ENCODE peak calls at places on chromosomes 12 and 14, in ten cellular contexts. N, F, O, U, M, V, Q, H, P and Y are unnamed samples.

GRCh38 chr12:52349196-52349595 is 18.1 kb downstream of the KRT85 start:
- DNase-seq in F (no peak), N (no peak), M (no peak), H (no peak), P (no peak), V (no peak), O (no peak), Q (no peak), U (no peak), Y (no peak)

GRCh38 chr12:41333988-41334387 is 145.9 kb downstream of the PDZRN4 start:
- DNase-seq in M (no peak), V (no peak), O (no peak), U (no peak), F (no peak), H (no peak), P (no peak), Q (no peak), N (no peak), Y (no peak)

GRCh38 chr12:27780612-27781408 is 774 bp upstream of the MANSC4 start:
- DNase-seq in U (no peak), F (no peak), N (peak), Q (peak), P (peak), O (peak), H (no peak), M (peak), V (peak), Y (peak)

GRCh38 chr12:112536367-112536730 is 117.6 kb downstream of the PTPN11 start:
- DNase-seq in P (no peak), H (no peak), O (no peak), M (no peak), Q (no peak), F (no peak), U (no peak), N (no peak), V (no peak), Y (no peak)

GRCh38 chr12:99200711-99201384 is 446.7 kb upstream of the GARIN6 start:
- DNase-seq in M (no peak), V (no peak), H (no peak), P (peak), U (no peak), F (no peak), Q (no peak), N (no peak), O (no peak), Y (no peak)

GRCh38 chr12:65660096-65660495 is 164.2 kb upstream of the HMGA2 start:
- DNase-seq in M (no peak), U (no peak), V (no peak), P (no peak), N (no peak), H (no peak), Q (no peak), O (no peak), F (no peak), Y (no peak)

GRCh38 chr12:1583421-1584078 is 10.8 kb downstream of the FBXL14 start:
- DNase-seq in F (peak), U (peak), H (peak), N (peak), O (peak), Q (peak), P (peak), M (peak), V (peak), Y (peak)

GRCh38 chr12:119308743-119309456 is 25.6 kb upstream of the CCDC60 start:
- DNase-seq in V (no peak), P (no peak), M (no peak), Q (no peak), U (no peak), N (no peak), F (no peak), O (peak), H (no peak), Y (no peak)

GRCh38 chr12:115240251-115240650 is 556.3 kb upstream of the TBX3 start:
- DNase-seq in N (no peak), O (no peak), P (no peak), U (no peak), V (no peak), M (no peak), F (no peak), H (no peak), Q (no peak), Y (no peak)

GRCh38 chr14:101624579-101624978 is 63.3 kb downstream of the DIO3 start:
- DNase-seq in Q (no peak), M (no peak), F (no peak), U (no peak), H (no peak), P (no peak), N (no peak), V (peak), O (no peak), Y (no peak)

GRCh38 chr12:4108803-4109345 is 164.7 kb upstream of the CCND2 start:
- DNase-seq in O (no peak), P (no peak), F (no peak), U (no peak), N (no peak), Q (no peak), V (no peak), M (no peak), H (peak), Y (no peak)

GRCh38 chr12:114404451-114405198 is 1.3 kb downstream of the TBX5 start:
- DNase-seq in F (no peak), H (no peak), M (no peak), Q (no peak), O (no peak), P (no peak), V (no peak), U (no peak), N (no peak), Y (no peak)

GRCh38 chr12:953776-954175 is 4.3 kb upstream of the RAD52 start:
- DNase-seq in M (no peak), V (peak), O (no peak), P (peak), U (no peak), Q (no peak), H (no peak), F (no peak), N (no peak), Y (peak)

GRCh38 chr12:23742574-23742973 is 206.9 kb downstream of the SOX5 start:
- DNase-seq in P (no peak), Q (no peak), U (no peak), V (no peak), O (no peak), F (no peak), M (no peak), N (no peak), H (no peak), Y (no peak)

GRCh38 chr12:53981652-53982565 is 3.0 kb upstream of the HOXC10 start:
- DNase-seq in H (no peak), P (no peak), F (no peak), N (no peak), Q (no peak), O (no peak), V (no peak), U (no peak), M (no peak), Y (no peak)

GRCh38 chr14:105181542-105182295 is 607 bp upstream of the NUDT14 start:
- DNase-seq in M (no peak), U (no peak), V (no peak), Q (no peak), F (no peak), H (no peak), N (no peak), P (no peak), O (no peak), Y (no peak)

GRCh38 chr12:101001669-101002068 is 207.1 kb downstream of the ANO4 start:
- DNase-seq in V (no peak), Q (no peak), P (peak), N (no peak), F (no peak), M (no peak), U (no peak), H (no peak), O (no peak), Y (no peak)

GRCh38 chr12:49049566-49050224 is 10.9 kb downstream of the KMT2D start:
- DNase-seq in Q (no peak), V (peak), H (no peak), N (no peak), P (peak), U (no peak), O (no peak), F (no peak), M (no peak), Y (peak)

GRCh38 chr12:91841786-91842185 is 303.9 kb downstream of the BTG1 start:
- DNase-seq in F (no peak), Q (no peak), U (no peak), V (no peak), H (no peak), M (no peak), P (no peak), N (no peak), O (no peak), Y (no peak)

GRCh38 chr12:131041968-131042847 is 88.5 kb downstream of the ADGRD1 start:
- DNase-seq in M (no peak), H (no peak), U (no peak), P (no peak), N (no peak), F (no peak), O (no peak), V (no peak), Q (no peak), Y (no peak)

GRCh38 chr12:107079172-107080011 is 14.0 kb downstream of the CRY1 start:
- DNase-seq in H (no peak), N (no peak), P (peak), M (no peak), V (peak), Q (no peak), U (no peak), F (no peak), O (no peak), Y (peak)

GRCh38 chr14:94048676-94049624 is 22.8 kb downstream of the OTUB2 start:
- DNase-seq in V (no peak), N (peak), O (no peak), Q (no peak), M (no peak), P (no peak), F (no peak), U (no peak), H (peak), Y (peak)

GRCh38 chr14:66216763-66217162 is 269.4 kb upstream of the CCDC196 start:
- DNase-seq in H (no peak), U (no peak), O (no peak), Q (no peak), M (no peak), V (no peak), N (no peak), F (no peak), P (peak), Y (no peak)